ENCODE peak calls at places on chromosomes 4 and X, in six cellular contexts. A is AG09309, U is IMR-90, E is gastrocnemius medialis, Q is choroid plexus epithelial cell, G is left ventricle myocardium inferior. T is an unnamed sample.

GRCh38 chr4:121686265-121686664 is 10.5 kb downstream of the ANXA5 start:
- DNase-seq in A (no peak), U (no peak), E (no peak), Q (no peak), G (no peak), T (no peak)

GRCh38 chrX:153414838-153415552 is 3.7 kb downstream of the ZFP92 start:
- DNase-seq in A (no peak), U (no peak), E (no peak), Q (peak; percentile 31), G (peak; percentile 27), T (peak; percentile 2)

GRCh38 chr4:53012738-53013137 is 150.6 kb downstream of the RASL11B start:
- DNase-seq in A (no peak), U (peak; percentile 30), E (no peak), Q (peak; percentile 58), G (no peak), T (peak; percentile 56)

GRCh38 chr4:173284463-173284862 is 49.7 kb downstream of the HMGB2 start:
- DNase-seq in A (no peak), U (no peak), E (no peak), Q (no peak), G (no peak), T (no peak)

GRCh38 chrX:53714580-53715335 is 28.2 kb upstream of the HUWE1 start:
- DNase-seq in A (no peak), U (peak; percentile 57), E (no peak), Q (peak; percentile 71), G (no peak), T (peak; percentile 54)

GRCh38 chr4:177740563-177740962 is 298.3 kb upstream of the AGA start:
- DNase-seq in A (no peak), U (peak; percentile 5), E (no peak), Q (no peak), G (no peak), T (peak; percentile 4)

GRCh38 chr4:54516556-54517215 is 141.1 kb upstream of the KIT start:
- DNase-seq in A (no peak), U (peak; percentile 26), E (no peak), Q (no peak), G (peak; percentile 22), T (peak; percentile 4)

GRCh38 chr4:8070751-8071718 is 87.6 kb downstream of the ABLIM2 start:
- DNase-seq in A (no peak), U (no peak), E (no peak), Q (no peak), G (no peak), T (no peak)

GRCh38 chr4:83232087-83232486 is 52.5 kb downstream of the COQ2 start:
- DNase-seq in A (no peak), U (no peak), E (no peak), Q (no peak), G (no peak), T (no peak)

GRCh38 chr4:110615366-110616161 is 7.3 kb downstream of the PITX2 start:
- DNase-seq in A (no peak), U (no peak), E (no peak), Q (no peak), G (no peak), T (no peak)

GRCh38 chrX:127877358-127877757 is 174.8 kb downstream of the ACTRT1 start:
- DNase-seq in A (no peak), U (no peak), E (no peak), Q (no peak), G (no peak), T (no peak)

GRCh38 chrX:128906753-128907152 is 616.5 kb downstream of the SMARCA1 start:
- DNase-seq in A (no peak), U (no peak), E (no peak), Q (no peak), G (no peak), T (no peak)

GRCh38 chr4:188023682-188024081 is 28.1 kb downstream of the ZFP42 start:
- DNase-seq in A (no peak), U (peak; percentile 26), E (no peak), Q (no peak), G (no peak), T (no peak)

GRCh38 chr4:173018446-173018845 is 150.2 kb upstream of the GALNT7 start:
- DNase-seq in A (no peak), U (no peak), E (no peak), Q (no peak), G (no peak), T (no peak)

GRCh38 chr4:189838821-189839497 is 101.7 kb upstream of the FRG1 start:
- DNase-seq in A (no peak), U (no peak), E (no peak), Q (no peak), G (no peak), T (no peak)

GRCh38 chr4:73573794-73574528 is 46.3 kb downstream of the RASSF6 start:
- DNase-seq in A (peak; percentile 44), U (peak; percentile 82), E (no peak), Q (peak; percentile 96), G (no peak), T (peak; percentile 91)

GRCh38 chr4:141711211-141711610 is 74.8 kb downstream of the IL15 start:
- DNase-seq in A (peak; percentile 17), U (peak; percentile 51), E (no peak), Q (peak; percentile 71), G (no peak), T (peak; percentile 69)

GRCh38 chrX:73562458-73562857 is 539 bp upstream of the CHIC1 start:
- DNase-seq in A (no peak), U (no peak), E (no peak), Q (peak; percentile 18), G (no peak), T (peak; percentile 7)

GRCh38 chrX:73562986-73563739 is at the start of gene CHIC1:
- DNase-seq in A (no peak), U (peak; percentile 66), E (peak; percentile 30), Q (peak; percentile 77), G (peak; percentile 47), T (peak; percentile 65)

GRCh38 chrX:73556159-73556558 is 6.8 kb upstream of the CHIC1 start:
- DNase-seq in A (no peak), U (no peak), E (no peak), Q (no peak), G (no peak), T (no peak)

GRCh38 chrX:73563740-73564073 is 710 bp downstream of the CHIC1 start:
- DNase-seq in A (no peak), U (no peak), E (no peak), Q (peak; percentile 21), G (no peak), T (peak; percentile 12)

GRCh38 chrX:73561791-73562190 is 1.2 kb upstream of the CHIC1 start:
- DNase-seq in A (no peak), U (peak; percentile 37), E (no peak), Q (peak; percentile 36), G (no peak), T (peak; percentile 44)
- H3K4me3 ChIP-seq in A (no peak overlapping the region), U (no peak overlapping the region), E (no peak overlapping the region), Q (no peak overlapping the region), G (peak overlapping the region; percentile 72), T (no peak overlapping the region)

DNA sequence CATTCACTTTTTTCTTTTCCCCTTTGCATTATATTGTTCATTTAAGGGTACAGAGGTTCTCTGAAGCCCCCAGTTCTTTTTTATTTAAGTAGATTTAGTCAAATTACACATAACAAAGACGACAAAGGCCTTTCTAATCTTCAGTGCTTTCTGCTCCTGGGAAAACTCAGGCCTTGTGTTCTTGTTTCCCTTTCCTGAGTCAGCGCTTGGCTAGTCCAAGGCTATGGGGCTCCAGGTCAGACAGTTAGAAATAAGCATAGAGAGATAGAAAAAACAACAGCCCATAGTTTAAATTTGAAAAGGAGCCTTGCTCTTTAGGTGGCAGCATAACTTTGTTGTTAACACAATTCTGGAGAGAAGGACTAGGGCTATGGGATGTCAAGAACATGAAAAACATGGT is 97.3 kb downstream of the PPP1R2C start:
- DNase-seq in A (no peak), U (no peak), E (no peak), Q (peak; percentile 49), G (no peak), T (peak; percentile 63)
- TF ChIP-seq CTCF in A (peak; percentile 6), U (no peak), E (no peak), Q (peak; percentile 2), G (no peak), T (peak; percentile 10)

DNA sequence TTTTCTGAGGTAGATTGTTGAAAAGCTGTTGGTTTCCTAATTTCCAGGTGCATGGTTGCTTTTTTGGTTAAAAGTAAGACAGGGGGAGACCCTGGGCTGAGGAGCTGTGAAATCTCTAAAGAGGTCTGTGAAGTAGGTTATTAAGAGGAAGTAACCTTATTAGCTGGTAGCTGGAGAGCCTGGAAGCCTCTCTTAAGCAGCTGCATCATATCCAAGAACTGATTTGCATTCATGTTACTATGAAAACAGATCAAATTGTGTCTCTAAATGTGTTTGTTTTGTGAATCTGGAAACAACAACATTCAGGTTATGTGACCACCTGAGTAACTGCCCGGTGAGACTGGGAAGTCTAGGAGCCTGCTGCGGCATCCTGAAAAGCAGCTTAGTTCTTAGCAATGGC is 54.1 kb downstream of the ARHGAP10 start:
- DNase-seq in A (no peak), U (no peak), E (no peak), Q (peak; percentile 31), G (no peak), T (peak; percentile 15)
- H3K4me3 ChIP-seq in A (no peak overlapping the region), U (no peak overlapping the region), E (no peak overlapping the region), Q (no peak overlapping the region), G (no peak overlapping the region), T (no peak overlapping the region)

GRCh38 chr4:81260443-81261102 is 45.6 kb upstream of the PRKG2 start:
- DNase-seq in A (no peak), U (no peak), E (no peak), Q (peak; percentile 38), G (no peak), T (peak; percentile 8)
- TF ChIP-seq CTCF in A (peak; percentile 56), U (peak; percentile 33), E (no peak), Q (peak; percentile 65), G (no peak), T (peak; percentile 34)

T was measured in fibroblast of the aortic adventitia.